ENCODE peak calls at places on chromosome 1, in ten cellular contexts. G is non-pigmented ciliary epithelial cell; D is CD4-positive, alpha-beta T cell; O is NCI-H1105 treated with DMSO at 0.1 percent for 48 hours; H is A172; F is astrocyte of the spinal cord; V is activated T-cell treated with anti-CD3 and anti-CD28 coated beads for 1 hour; R is caudate nucleus; A is amygdala; I is kidney tubule cell. T is an unnamed sample.

GRCh38 chr1:31381394-31382287 is 8.8 kb upstream of the FABP3 start:
- DNase-seq in I (peak), G (no peak), O (no peak), A (no peak), D (no peak), H (no peak), V (no peak), R (peak), F (no peak), T (no peak)

GRCh38 chr1:226903819-226904710 is 33.6 kb downstream of the PSEN2 start:
- DNase-seq in V (no peak), H (peak), R (peak), I (no peak), A (no peak), O (no peak), F (peak), G (peak), D (no peak), T (no peak)

GRCh38 chr1:205505791-205506190 is 1.3 kb downstream of the CDK18 start:
- DNase-seq in R (peak), V (no peak), D (no peak), A (no peak), H (peak), I (peak), F (no peak), G (no peak), O (no peak), T (no peak)

GRCh38 chr1:54407201-54407956 is 1.2 kb upstream of the SSBP3 start:
- DNase-seq in D (peak), A (peak), I (peak), G (peak), R (peak), F (peak), H (peak), V (peak), O (peak), T (peak)

GRCh38 chr1:212938846-212939245 is 11.5 kb upstream of the VASH2 start:
- DNase-seq in G (no peak), D (no peak), H (no peak), I (no peak), R (no peak), F (no peak), A (no peak), V (no peak), O (no peak), T (no peak)

GRCh38 chr1:53618218-53619087 is 120.5 kb downstream of the GLIS1 start:
- DNase-seq in D (no peak), F (no peak), I (no peak), G (no peak), R (no peak), A (no peak), V (no peak), H (no peak), O (no peak), T (no peak)

GRCh38 chr1:248404024-248404423 is 1.2 kb downstream of the OR2T1 start:
- DNase-seq in G (no peak), H (no peak), A (no peak), O (no peak), R (peak), D (no peak), I (no peak), V (no peak), F (no peak), T (no peak)

GRCh38 chr1:238027366-238027765 is 136.6 kb upstream of the ZP4 start:
- DNase-seq in F (no peak), V (no peak), A (no peak), I (no peak), R (no peak), D (no peak), H (no peak), G (no peak), O (no peak), T (no peak)

GRCh38 chr1:8661185-8662110 is 156.0 kb downstream of the RERE start:
- DNase-seq in H (peak), I (peak), F (peak), G (no peak), V (no peak), R (no peak), A (no peak), D (no peak), O (no peak), T (no peak)

GRCh38 chr1:235013512-235013911 is 115.1 kb downstream of the TOMM20 start:
- DNase-seq in D (no peak), O (no peak), H (no peak), I (no peak), A (no peak), R (no peak), F (no peak), G (no peak), V (no peak), T (no peak)

GRCh38 chr1:24111264-24111997 is 504 bp downstream of the MYOM3 start:
- DNase-seq in O (no peak), I (no peak), F (no peak), A (no peak), H (no peak), V (no peak), G (no peak), D (no peak), R (no peak), T (no peak)

GRCh38 chr1:10733967-10734366 is 62.5 kb downstream of the CASZ1 start:
- DNase-seq in A (no peak), H (no peak), O (peak), I (no peak), D (no peak), G (no peak), F (no peak), R (peak), V (no peak), T (no peak)

GRCh38 chr1:170162385-170163226 is 16.8 kb downstream of the NTMT2 start:
- DNase-seq in H (peak), I (peak), O (no peak), A (no peak), D (no peak), V (no peak), G (peak), F (peak), R (no peak), T (peak)

GRCh38 chr1:116886532-116886931 is 23.2 kb upstream of the PTGFRN start:
- DNase-seq in V (no peak), G (peak), D (no peak), H (peak), F (peak), I (peak), R (no peak), A (no peak), O (no peak), T (no peak)

GRCh38 chr1:71462247-71462646 is 381.4 kb upstream of the ZRANB2 start:
- DNase-seq in O (no peak), H (no peak), F (no peak), G (no peak), V (no peak), A (no peak), D (no peak), I (no peak), R (no peak), T (no peak)